ENCODE peak calls at places on chromosomes 4 and X, in eight cellular contexts. J is AG08396; P is posterior cingulate gyrus; F is heart right ventricle; M is activated CD4-positive, alpha-beta T cell treated with anti-CD3 and anti-CD28 coated beads, Interleukin-2, amount 50 U/mL, for 1 hour; A is lung; Y is head of caudate nucleus; U is GM12878. Z is an unnamed sample.

GRCh38 chr4:183348706-183349659 is 26.8 kb upstream of the CLDN24 start:
- DNase-seq in J (peak; percentile 85), P (no peak), F (no peak), M (no peak), A (no peak), Y (no peak), U (no peak), Z (no peak)

GRCh38 chr4:110654254-110654635 is 31.4 kb upstream of the PITX2 start:
- DNase-seq in J (no peak), P (no peak), F (no peak), M (no peak), A (no peak), Y (no peak), U (no peak), Z (no peak)

GRCh38 chrX:108000751-108001150 is 18.6 kb upstream of the TEX13B start:
- DNase-seq in J (no peak), P (no peak), F (no peak), M (no peak), A (no peak), Y (no peak), U (no peak), Z (peak; percentile 35)

GRCh38 chrX:153516055-153516454 is 1.4 kb upstream of the ATP2B3 start:
- DNase-seq in J (no peak), P (no peak), F (no peak), M (no peak), A (no peak), Y (no peak), U (no peak), Z (no peak)

GRCh38 chrX:31314921-31315320 is 243.1 kb upstream of the FTHL17 start:
- DNase-seq in J (no peak), P (no peak), F (no peak), M (no peak), A (no peak), Y (no peak), U (no peak), Z (no peak)

GRCh38 chr4:76147454-76148141 is 599 bp downstream of the NUP54 start:
- DNase-seq in J (peak; percentile 71), P (peak; percentile 15), F (peak; percentile 39), M (peak; percentile 21), A (peak; percentile 54), Y (peak; percentile 15), U (peak; percentile 15), Z (peak; percentile 9)

GRCh38 chr4:158129649-158130048 is 43.2 kb downstream of the GASK1B start:
- DNase-seq in J (no peak), P (no peak), F (no peak), M (no peak), A (no peak), Y (no peak), U (no peak), Z (no peak)

GRCh38 chr4:156933633-156934258 is 37.9 kb downstream of the PDGFC start:
- DNase-seq in J (no peak), P (no peak), F (no peak), M (no peak), A (no peak), Y (no peak), U (no peak), Z (no peak)

GRCh38 chr4:92091335-92091734 is 212.4 kb upstream of the GRID2 start:
- DNase-seq in J (no peak), P (no peak), F (no peak), M (no peak), A (no peak), Y (no peak), U (no peak), Z (no peak)

GRCh38 chr4:30553151-30553550 is 167.0 kb upstream of the PCDH7 start:
- DNase-seq in J (no peak), P (no peak), F (no peak), M (no peak), A (no peak), Y (no peak), U (no peak), Z (no peak)

GRCh38 chr4:112604590-112604989 is 32.1 kb downstream of the ZGRF1 start:
- DNase-seq in J (peak; percentile 63), P (peak; percentile 58), F (no peak), M (peak; percentile 22), A (peak; percentile 44), Y (peak; percentile 34), U (peak; percentile 3), Z (no peak)